ENCODE peak calls at places on chromosome 3, in six cellular contexts. T, X, C, M, I and S are unnamed samples.
A peak's percentile ranks its signal among the peaks of the same experiment; 100 is the strongest.

GRCh38 chr3:132660745-132661067 is 577 bp downstream of the UBA5 start:
- DNase-seq in T (no peak), X (no peak), C (no peak), M (no peak), I (no peak), S (no peak)

GRCh38 chr3:141368062-141368924 is at the start of gene ZBTB38:
- DNase-seq in T (peak; percentile 21), X (peak; percentile 65), C (peak; percentile 98), M (peak; percentile 54), I (peak; percentile 98), S (no peak)

GRCh38 chr3:192812736-192813383 is 85.5 kb upstream of the FGF12 start:
- DNase-seq in T (peak; percentile 72), X (peak; percentile 62), C (no peak), M (no peak), I (peak; percentile 67), S (no peak)

GRCh38 chr3:98555025-98555379 is 23.2 kb downstream of the GPR15 start:
- DNase-seq in T (no peak), X (no peak), C (no peak), M (no peak), I (no peak), S (no peak)

GRCh38 chr3:159620281-159620680 is 368.4 kb upstream of the IL12A start:
- DNase-seq in T (no peak), X (no peak), C (no peak), M (no peak), I (no peak), S (no peak)

GRCh38 chr3:67564008-67564407 is 90.4 kb downstream of the SUCLG2 start:
- DNase-seq in T (no peak), X (no peak), C (no peak), M (no peak), I (peak; percentile 20), S (no peak)

GRCh38 chr3:176590722-176591121 is 606.6 kb downstream of the TBL1XR1 start:
- DNase-seq in T (peak; percentile 22), X (no peak), C (no peak), M (no peak), I (no peak), S (no peak)

GRCh38 chr3:39668420-39668819 is 141.0 kb upstream of the MYRIP start:
- DNase-seq in T (peak; percentile 56), X (peak; percentile 55), C (no peak), M (no peak), I (peak; percentile 30), S (no peak)

GRCh38 chr3:126126292-126126691 is 42.4 kb upstream of the SLC41A3 start:
- DNase-seq in T (no peak), X (no peak), C (no peak), M (no peak), I (no peak), S (no peak)

GRCh38 chr3:43926073-43926472 is 235.3 kb downstream of the ABHD5 start:
- DNase-seq in T (no peak), X (no peak), C (no peak), M (no peak), I (no peak), S (no peak)

GRCh38 chr3:98821072-98821471 is 57.9 kb downstream of the ST3GAL6 start:
- DNase-seq in T (no peak), X (no peak), C (no peak), M (no peak), I (no peak), S (no peak)

GRCh38 chr3:17500618-17501017 is 241.8 kb downstream of the TBC1D5 start:
- DNase-seq in T (no peak), X (no peak), C (no peak), M (no peak), I (no peak), S (no peak)

GRCh38 chr3:107271787-107272387 is 105.4 kb upstream of the CCDC54 start:
- DNase-seq in T (peak; percentile 53), X (peak; percentile 26), C (no peak), M (no peak), I (no peak), S (peak; percentile 10)

GRCh38 chr3:33807190-33807589 is 8.8 kb downstream of the PDCD6IP start:
- DNase-seq in T (no peak), X (no peak), C (no peak), M (no peak), I (no peak), S (no peak)

GRCh38 chr3:108513961-108514360 is 3.6 kb upstream of the MYH15 start:
- DNase-seq in T (no peak), X (no peak), C (no peak), M (no peak), I (peak; percentile 17), S (no peak)

GRCh38 chr3:186869253-186870235 is 27.0 kb downstream of the ADIPOQ start:
- DNase-seq in T (no peak), X (no peak), C (no peak), M (no peak), I (no peak), S (no peak)

GRCh38 chr3:153172796-153173757 is 11.1 kb downstream of the RAP2B start:
- DNase-seq in T (peak; percentile 28), X (no peak), C (no peak), M (no peak), I (peak; percentile 11), S (no peak)

GRCh38 chr3:178705925-178706324 is 169.7 kb downstream of the KCNMB2 start:
- DNase-seq in T (no peak), X (no peak), C (no peak), M (no peak), I (peak; percentile 36), S (no peak)

GRCh38 chr3:139533781-139534443 is 5.6 kb downstream of the RBP1 start:
- DNase-seq in T (peak; percentile 76), X (peak; percentile 66), C (no peak), M (peak; percentile 32), I (peak; percentile 92), S (no peak)

GRCh38 chr3:114454592-114455251 is 160.9 kb downstream of the TIGIT start:
- DNase-seq in T (peak; percentile 70), X (peak; percentile 61), C (no peak), M (no peak), I (no peak), S (no peak)

GRCh38 chr3:156274791-156275190 is 154.4 kb downstream of the KCNAB1 start:
- DNase-seq in T (no peak), X (no peak), C (no peak), M (no peak), I (no peak), S (no peak)

GRCh38 chr3:48564022-48564421 is 441 bp upstream of the UCN2 start:
- DNase-seq in T (no peak), X (no peak), C (peak; percentile 78), M (no peak), I (peak; percentile 51), S (peak; percentile 15)

GRCh38 chr3:168030488-168031054 is 65.2 kb downstream of the GOLIM4 start:
- DNase-seq in T (no peak), X (no peak), C (no peak), M (no peak), I (no peak), S (no peak)

GRCh38 chr3:106403746-106404145 is 534.9 kb upstream of the CBLB start:
- DNase-seq in T (no peak), X (no peak), C (no peak), M (no peak), I (no peak), S (no peak)

GRCh38 chr3:36124118-36124796 is 256.0 kb upstream of the STAC start:
- DNase-seq in T (peak; percentile 20), X (peak; percentile 61), C (no peak), M (peak; percentile 22), I (peak; percentile 63), S (no peak)
- TF ChIP-seq CTCF in T (peak; percentile 33), X (peak; percentile 55), C (no peak), M (peak; percentile 83), I (peak; percentile 85), S (peak; percentile 28)

DNA sequence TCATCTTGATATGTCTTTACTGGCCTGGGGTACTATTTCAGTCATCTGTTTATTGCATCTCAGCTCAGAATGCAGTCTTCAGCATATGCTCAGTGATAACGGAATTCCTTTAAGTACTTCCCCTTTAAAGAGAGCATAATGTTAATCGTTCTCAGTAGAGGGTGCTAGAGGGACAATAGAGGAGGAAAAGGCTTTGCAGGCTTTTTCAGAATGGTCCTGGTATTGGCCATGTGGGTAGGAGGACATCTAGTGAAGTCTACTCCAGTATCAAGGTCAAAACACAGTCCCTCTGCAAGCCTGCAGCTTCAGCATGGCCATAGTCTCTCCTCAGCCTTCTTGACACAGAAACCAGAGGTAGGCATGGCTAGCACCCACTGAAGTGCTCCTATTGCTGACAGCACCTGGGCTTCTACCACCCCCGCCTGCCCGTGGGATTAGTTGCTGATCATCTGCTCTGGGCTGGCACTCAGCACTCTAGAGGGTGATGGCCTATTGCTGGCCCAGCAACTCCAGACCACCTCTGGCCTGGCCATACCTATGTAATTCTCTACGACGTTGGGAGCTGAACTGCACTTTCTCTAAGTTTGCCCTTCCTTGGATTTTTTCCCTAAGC is 65.4 kb downstream of the KCNH8 start:
- DNase-seq in T (peak; percentile 12), X (peak; percentile 13), C (no peak), M (no peak), I (no peak), S (no peak)
- TF ChIP-seq CTCF in T (peak; percentile 24), X (no peak), C (no peak), M (peak; percentile 13), I (no peak), S (peak; percentile 4)

DNA sequence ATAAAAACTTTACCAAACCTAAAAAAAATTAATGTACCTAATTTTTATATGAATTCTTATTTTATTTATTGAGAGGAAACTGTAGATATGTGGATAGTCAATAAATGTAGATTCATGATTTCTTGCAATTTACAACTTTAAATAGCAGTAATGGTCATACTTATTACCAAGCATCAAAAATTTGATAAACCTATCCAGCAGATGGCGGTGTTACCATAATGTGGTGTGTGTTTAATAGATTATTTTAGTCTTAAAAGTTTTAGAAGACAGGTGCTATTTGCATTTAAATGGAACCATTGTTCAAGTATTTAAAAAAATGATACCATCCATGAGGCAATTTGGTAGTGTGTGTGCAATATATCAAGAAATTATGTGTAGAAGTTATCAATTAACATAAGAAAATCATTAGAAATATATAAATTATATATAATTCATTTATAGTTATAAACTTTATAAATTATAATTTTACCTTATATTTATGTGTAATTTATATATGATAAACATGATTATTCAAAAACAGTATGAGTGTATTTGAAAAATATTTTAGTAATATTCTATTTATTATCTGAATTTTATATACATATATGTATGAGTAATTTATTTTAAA is 176.0 kb upstream of the BCHE start:
- DNase-seq in T (peak; percentile 56), X (peak; percentile 54), C (no peak), M (no peak), I (peak; percentile 49), S (no peak)
- TF ChIP-seq CTCF in T (peak; percentile 65), X (peak; percentile 28), C (no peak), M (peak; percentile 83), I (peak; percentile 20), S (peak; percentile 60)

GRCh38 chr3:81195483-81195882 is 566.0 kb downstream of the GBE1 start:
- DNase-seq in T (no peak), X (no peak), C (no peak), M (no peak), I (no peak), S (no peak)

GRCh38 chr3:81198766-81199165 is 562.7 kb downstream of the GBE1 start:
- DNase-seq in T (no peak), X (no peak), C (no peak), M (no peak), I (no peak), S (no peak)
- TF ChIP-seq CTCF in T (no peak), X (no peak), C (no peak), M (no peak), I (no peak), S (no peak)

GRCh38 chr3:127137757-127138536 is 55.0 kb upstream of the PRR23E start:
- DNase-seq in T (no peak), X (no peak), C (peak; percentile 23), M (no peak), I (no peak), S (no peak)
- TF ChIP-seq CTCF in T (no peak), X (no peak), C (no peak), M (no peak), I (no peak), S (no peak)

GRCh38 chr3:110419096-110419495 is 652.5 kb upstream of the NECTIN3 start:
- DNase-seq in T (peak; percentile 59), X (no peak), C (no peak), M (no peak), I (no peak), S (no peak)
- TF ChIP-seq CTCF in T (no peak), X (no peak), C (no peak), M (no peak), I (no peak), S (no peak)